ENCODE peak calls at places on chromosomes 5 and 9, in four cellular contexts. V is NCI-H1105, C is upper lobe of right lung, Q is GM13977. A is an unnamed sample.

GRCh38 chr9:38392235-38393127 is at the start of gene ALDH1B1:
- DNase-seq in C (peak), V (peak), Q (peak), A (peak)

GRCh38 chr5:173454764-173455598 is 126.8 kb upstream of the STC2 start:
- DNase-seq in Q (no peak), C (no peak), V (no peak), A (no peak)

GRCh38 chr5:107799306-107799705 is 128.6 kb upstream of the EFNA5 start:
- DNase-seq in V (no peak), Q (no peak), C (no peak), A (no peak)

GRCh38 chr5:172707285-172708182 is 63.5 kb downstream of the DUSP1 start:
- DNase-seq in V (no peak), C (peak), Q (no peak), A (no peak)

GRCh38 chr5:170168002-170168401 is 62.3 kb downstream of the FOXI1 start:
- DNase-seq in Q (no peak), V (no peak), C (no peak), A (no peak)

GRCh38 chr5:75200776-75201175 is 35.9 kb downstream of the ANKRD31 start:
- DNase-seq in Q (no peak), V (no peak), C (no peak), A (no peak)

GRCh38 chr5:125409101-125409495 is 662.7 kb upstream of the ZNF608 start:
- DNase-seq in V (peak), C (no peak), Q (no peak), A (no peak)

GRCh38 chr5:131746423-131746822 is 50.4 kb downstream of the FNIP1 start:
- DNase-seq in V (no peak), Q (no peak), C (no peak), A (no peak)

GRCh38 chr9:108244676-108245075 is 611.1 kb downstream of the ACTL7B start:
- DNase-seq in Q (no peak), V (no peak), C (no peak), A (no peak)

GRCh38 chr5:12691330-12691729 is 787.1 kb upstream of the CTNND2 start:
- DNase-seq in Q (no peak), V (no peak), C (no peak), A (no peak)

GRCh38 chr9:132283165-132283564 is 71.6 kb downstream of the SETX start:
- DNase-seq in V (no peak), Q (peak), C (no peak), A (no peak)

GRCh38 chr5:153402550-153402949 is 87.9 kb upstream of the GRIA1 start:
- DNase-seq in V (no peak), Q (no peak), C (no peak), A (no peak)

GRCh38 chr9:98688710-98689495 is 19.8 kb downstream of the GABBR2 start:
- DNase-seq in V (no peak), Q (no peak), C (no peak), A (no peak)

GRCh38 chr9:93263334-93264229 is 79.6 kb downstream of the WNK2 start:
- DNase-seq in Q (peak), V (no peak), C (no peak), A (no peak)